ENCODE peak calls at places on chromosome 9, in five cellular contexts. W is endothelial cell of umbilical vein, V is HepG2, U is K562, M is A549. Y is an unnamed sample.

GRCh38 chr9:120909904-120910303 is 16.7 kb downstream of the TRAF1 start:
- DNase-seq in W (peak), V (no peak), M (no peak), U (no peak), Y (peak)

GRCh38 chr9:133286523-133286922 is 11.5 kb upstream of the ABO start:
- DNase-seq in W (peak), U (no peak), M (no peak), V (no peak), Y (no peak)

GRCh38 chr9:5783982-5784381 is 48.9 kb downstream of the ERMP1 start:
- DNase-seq in V (peak), U (no peak), W (no peak), M (no peak), Y (no peak)

GRCh38 chr9:136723362-136723976 is 11.1 kb downstream of the DIPK1B start:
- DNase-seq in W (no peak), M (no peak), V (no peak), U (no peak), Y (peak)

GRCh38 chr9:13718086-13718485 is 438.6 kb upstream of the MPDZ start:
- DNase-seq in W (no peak), U (no peak), M (no peak), V (no peak), Y (no peak)

GRCh38 chr9:78866228-78867132 is 569.6 kb downstream of the PSAT1 start:
- DNase-seq in M (peak), U (no peak), V (peak), W (peak), Y (no peak)

GRCh38 chr9:7172445-7173115 is 414.8 kb downstream of the KDM4C start:
- DNase-seq in V (no peak), W (no peak), M (no peak), U (no peak), Y (no peak)

GRCh38 chr9:93193373-93193725 is 9.4 kb downstream of the WNK2 start:
- DNase-seq in U (no peak), W (no peak), M (no peak), V (no peak), Y (no peak)

GRCh38 chr9:110340306-110340705 is 2.6 kb upstream of the TXNDC8 start:
- DNase-seq in W (no peak), U (no peak), M (peak), V (peak), Y (peak)

GRCh38 chr9:124769451-124770358 is 1.4 kb downstream of the NR6A1 start:
- DNase-seq in V (peak), W (peak), M (peak), U (peak), Y (peak)

GRCh38 chr9:128503870-128504269 is 649 bp upstream of the GLE1 start:
- DNase-seq in V (no peak), W (no peak), M (no peak), U (no peak), Y (peak)

GRCh38 chr9:105978822-105979221 is 284.5 kb downstream of the TMEM38B start:
- DNase-seq in W (no peak), V (no peak), M (no peak), U (no peak), Y (no peak)

GRCh38 chr9:36995927-36996471 is 38.1 kb downstream of the PAX5 start:
- DNase-seq in M (peak), V (peak), U (peak), W (peak), Y (peak)

GRCh38 chr9:93896093-93896492 is 59.1 kb downstream of the BARX1 start:
- DNase-seq in W (no peak), U (no peak), V (no peak), M (no peak), Y (no peak)

GRCh38 chr9:132005896-132006295 is 73.8 kb downstream of the MED27 start:
- DNase-seq in U (no peak), V (no peak), M (no peak), W (no peak), Y (peak)

GRCh38 chr9:81074261-81074660 is 615.1 kb downstream of the TLE1 start:
- DNase-seq in V (no peak), M (no peak), W (no peak), U (no peak), Y (no peak)

GRCh38 chr9:126506361-126507317 is 107.1 kb upstream of the LMX1B start:
- DNase-seq in W (no peak), V (no peak), M (no peak), U (no peak), Y (no peak)

GRCh38 chr9:79166005-79166404 is 405.8 kb upstream of the TLE4 start:
- DNase-seq in V (no peak), M (peak), W (no peak), U (no peak), Y (no peak)

GRCh38 chr9:70229579-70229978 is 29.2 kb upstream of the SMC5 start:
- DNase-seq in V (no peak), W (peak), U (no peak), M (peak), Y (peak)

GRCh38 chr9:13915591-13916301 is 398.2 kb downstream of the NFIB start:
- DNase-seq in U (no peak), M (no peak), W (no peak), V (no peak), Y (no peak)

GRCh38 chr9:94867281-94867841 is 140.9 kb downstream of the AOPEP start:
- DNase-seq in W (peak), V (peak), M (peak), U (peak), Y (peak)

GRCh38 chr9:30075451-30076199 is 2308.8 kb upstream of the ACO1 start:
- DNase-seq in V (peak), W (no peak), U (no peak), M (peak), Y (peak)

GRCh38 chr9:130417602-130418001 is 27.2 kb upstream of the ASS1 start:
- DNase-seq in W (no peak), U (no peak), V (no peak), M (peak), Y (peak)
- TF ChIP-seq CTCF in W (no peak), U (peak), V (peak), M (peak), Y (peak)

DNA sequence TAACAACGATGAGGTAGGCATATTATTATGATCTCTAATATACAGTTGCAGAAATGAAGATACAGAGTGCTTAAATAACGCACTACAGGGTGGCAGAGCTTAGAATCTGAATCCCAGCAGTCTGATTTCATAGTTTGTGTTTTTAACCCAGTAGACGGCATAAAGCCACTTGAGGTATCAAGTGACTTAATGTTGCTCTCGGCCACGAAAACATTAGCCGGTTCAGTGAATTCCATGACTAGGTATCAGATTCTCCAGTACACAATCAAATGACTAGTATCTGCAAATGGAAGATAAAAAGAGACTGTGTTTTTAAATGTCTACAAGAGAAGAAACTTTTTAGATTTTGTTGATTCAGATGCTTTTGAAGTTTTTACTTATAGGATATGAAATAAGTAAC is 24.8 kb downstream of the SMC2 start:
- DNase-seq in W (no peak), U (no peak), V (no peak), M (no peak), Y (no peak)
- TF ChIP-seq MYC in W (no peak), U (no peak), V (no peak), M (no peak), Y (no peak)

GRCh38 chr9:22446950-22447606 is 454 bp downstream of the DMRTA1 start:
- DNase-seq in W (peak), V (no peak), U (no peak), M (peak), Y (no peak)
- TF ChIP-seq CTCF in W (peak), V (peak), U (no peak), M (peak), Y (no peak)

GRCh38 chr9:77015291-77016048 is 4.0 kb upstream of the FOXB2 start:
- DNase-seq in W (no peak), M (no peak), V (no peak), U (no peak), Y (no peak)
- TF ChIP-seq MYC in W (no peak), M (no peak), V (no peak), U (no peak), Y (no peak)

GRCh38 chr9:129623331-129623730 is 2.4 kb upstream of the C9orf50 start:
- DNase-seq in V (no peak), W (no peak), U (no peak), M (no peak), Y (peak)
- TF ChIP-seq CTCF in V (no peak), W (no peak), U (no peak), M (no peak), Y (no peak)

GRCh38 chr9:11868795-11869194 is 824.4 kb upstream of the TYRP1 start:
- DNase-seq in V (no peak), M (no peak), U (no peak), W (no peak), Y (no peak)

GRCh38 chr9:11874414-11874813 is 818.8 kb upstream of the TYRP1 start:
- DNase-seq in W (no peak), M (no peak), U (no peak), V (no peak), Y (no peak)

DNA sequence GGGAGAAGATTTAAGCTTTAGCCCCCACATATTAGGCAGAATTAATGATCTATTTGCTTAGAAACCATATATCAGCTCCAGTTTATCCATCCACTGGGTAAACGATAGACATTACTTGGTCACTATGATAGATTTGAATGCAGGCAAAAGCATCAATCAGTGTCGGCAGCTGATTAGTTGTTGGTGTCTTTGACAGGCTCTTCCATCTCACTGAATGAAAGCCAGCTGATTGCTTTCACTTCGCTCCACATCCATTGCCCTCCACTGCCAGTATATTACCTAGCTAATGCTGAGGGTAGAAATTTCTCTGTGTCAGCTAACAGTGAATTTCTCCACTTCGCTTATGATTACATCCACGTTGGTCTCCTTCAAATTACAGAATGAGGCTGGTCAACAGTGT is 821.4 kb upstream of the TYRP1 start:
- DNase-seq in V (no peak), W (no peak), M (no peak), U (no peak), Y (no peak)
- TF ChIP-seq MYC in V (no peak), W (no peak), M (no peak), U (no peak), Y (no peak)

Y was measured in NB4.